ENCODE peak calls at places on chromosomes 1 and 21, in nine cellular contexts. S is lower lobe of right lung, B is AG09309, X is RWPE1, H is thoracic aorta, J is epithelial cell of esophagus, U is cardiac muscle cell, C is bronchial epithelial cell, T is AG04450. K is an unnamed sample.

GRCh38 chr1:193318347-193318746 is 131.9 kb upstream of the B3GALT2 start:
- DNase-seq in S (no peak), B (no peak), X (no peak), H (no peak), J (no peak), U (no peak), C (no peak), T (no peak), K (no peak)

GRCh38 chr1:234702342-234703000 is 92.5 kb upstream of the IRF2BP2 start:
- DNase-seq in S (no peak), B (no peak), X (no peak), H (no peak), J (no peak), U (no peak), C (no peak), T (no peak), K (no peak)

GRCh38 chr1:91007827-91008226 is 14.0 kb downstream of the ZNF644 start:
- DNase-seq in S (no peak), B (no peak), X (no peak), H (no peak), J (no peak), U (no peak), C (no peak), T (no peak), K (no peak)

GRCh38 chr1:165903672-165904071 is 76.3 kb downstream of the UCK2 start:
- DNase-seq in S (no peak), B (no peak), X (peak; percentile 81), H (no peak), J (peak; percentile 99), U (no peak), C (peak; percentile 97), T (no peak), K (no peak)

GRCh38 chr1:115114308-115114707 is 25.0 kb upstream of the TSPAN2 start:
- DNase-seq in S (no peak), B (no peak), X (no peak), H (no peak), J (peak; percentile 32), U (peak; percentile 61), C (peak; percentile 41), T (no peak), K (no peak)

GRCh38 chr21:21664871-21665270 is 666.7 kb downstream of the NCAM2 start:
- DNase-seq in S (no peak), B (no peak), X (no peak), H (no peak), J (no peak), U (no peak), C (no peak), T (no peak), K (no peak)

GRCh38 chr1:7229696-7230095 is 444.4 kb downstream of the CAMTA1 start:
- DNase-seq in S (no peak), B (no peak), X (no peak), H (no peak), J (no peak), U (no peak), C (no peak), T (no peak), K (no peak)

GRCh38 chr1:47188901-47189785 is 693 bp downstream of the PDZK1IP1 start:
- DNase-seq in S (no peak), B (no peak), X (no peak), H (no peak), J (no peak), U (no peak), C (no peak), T (no peak), K (no peak)

GRCh38 chr1:3541930-3542329 is 69.4 kb downstream of the MEGF6 start:
- DNase-seq in S (no peak), B (no peak), X (no peak), H (no peak), J (no peak), U (no peak), C (no peak), T (no peak), K (no peak)

GRCh38 chr1:158149175-158149574 is 31.5 kb upstream of the CD1D start:
- DNase-seq in S (no peak), B (no peak), X (no peak), H (no peak), J (no peak), U (no peak), C (no peak), T (no peak), K (no peak)

GRCh38 chr1:102628008-102628736 is 480.1 kb downstream of the COL11A1 start:
- DNase-seq in S (no peak), B (no peak), X (peak; percentile 4), H (no peak), J (peak; percentile 43), U (no peak), C (no peak), T (no peak), K (no peak)

GRCh38 chr1:116498789-116499628 is 71.8 kb downstream of the CD58 start:
- DNase-seq in S (no peak), B (no peak), X (peak; percentile 70), H (no peak), J (peak; percentile 70), U (peak; percentile 84), C (peak; percentile 63), T (no peak), K (peak; percentile 30)

GRCh38 chr1:107004421-107004820 is 52.1 kb upstream of the PRMT6 start:
- DNase-seq in S (no peak), B (peak; percentile 23), X (no peak), H (no peak), J (peak; percentile 54), U (no peak), C (peak; percentile 64), T (no peak), K (no peak)

GRCh38 chr1:27071049-27071416 is 58.4 kb upstream of the TENT5B start:
- DNase-seq in S (no peak), B (no peak), X (peak; percentile 16), H (no peak), J (peak; percentile 75), U (peak; percentile 32), C (peak; percentile 52), T (no peak), K (peak; percentile 7)

GRCh38 chr21:23438081-23438480 is 2169.2 kb downstream of the MRPL39 start:
- DNase-seq in S (no peak), B (no peak), X (no peak), H (no peak), J (no peak), U (no peak), C (no peak), T (no peak), K (no peak)

GRCh38 chr1:110174961-110175360 is 24.7 kb downstream of the SLC6A17 start:
- DNase-seq in S (no peak), B (no peak), X (no peak), H (no peak), J (no peak), U (no peak), C (no peak), T (no peak), K (no peak)

DNA sequence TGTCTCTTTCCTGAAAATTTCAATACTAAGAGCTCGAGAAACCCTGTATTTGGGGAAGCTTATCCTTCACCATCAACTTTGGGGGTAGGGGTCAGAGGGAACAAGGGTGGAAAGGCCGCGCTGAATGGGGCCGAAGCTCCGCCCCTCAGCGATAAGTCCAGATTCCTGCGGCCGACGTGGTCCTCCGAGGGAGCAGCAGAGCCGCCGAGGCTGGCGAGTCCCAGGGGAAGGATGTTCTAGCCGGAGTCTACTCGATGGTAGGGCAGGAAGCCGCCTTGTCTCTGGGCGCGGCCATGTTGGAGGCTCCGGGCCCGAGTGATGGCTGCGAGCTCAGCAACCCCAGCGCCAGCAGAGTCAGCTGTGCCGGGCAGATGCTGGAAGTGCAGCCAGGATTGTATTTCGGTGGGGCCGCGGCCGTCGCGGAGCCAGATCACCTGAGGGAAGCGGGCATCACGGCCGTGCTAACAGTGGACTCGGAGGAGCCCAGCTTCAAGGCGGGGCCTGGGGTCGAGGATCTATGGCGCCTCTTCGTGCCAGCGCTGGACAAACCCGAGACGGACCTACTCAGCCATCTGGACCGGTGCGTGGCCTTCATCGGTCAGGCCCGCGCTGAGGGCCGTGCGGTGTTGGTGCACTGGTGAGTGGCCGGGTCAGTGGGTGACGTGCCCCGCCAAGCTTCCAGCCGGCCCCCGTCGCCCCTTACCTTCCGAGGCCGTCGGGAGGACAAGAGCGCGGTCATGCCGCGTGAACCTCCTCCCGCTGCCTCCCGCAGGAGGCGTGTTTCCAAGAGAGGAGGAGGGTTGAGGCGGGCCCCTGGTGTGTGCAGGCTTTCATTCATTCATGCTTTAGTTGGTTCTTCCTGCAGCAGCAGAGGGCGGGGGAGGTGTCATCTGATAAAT is at the start of gene DUSP12:
- DNase-seq in S (peak; percentile 95), B (peak; percentile 82), X (peak; percentile 91), H (peak; percentile 83), J (peak; percentile 96), U (peak; percentile 95), C (peak; percentile 91), T (peak; percentile 86), K (peak; percentile 86)
- TF ChIP-seq CTCF in S (peak; percentile 21), B (peak; percentile 11), X (peak; percentile 27), H (no peak), J (peak; percentile 13), U (no peak), C (peak; percentile 22), T (peak; percentile 11), K (peak; percentile 42)

GRCh38 chr1:209884665-209885117 is 53.3 kb upstream of the SYT14 start:
- DNase-seq in S (no peak), B (peak; percentile 93), X (peak; percentile 95), H (peak; percentile 25), J (peak; percentile 99), U (no peak), C (peak; percentile 99), T (peak; percentile 97), K (peak; percentile 80)

GRCh38 chr1:209884249-209884648 is 53.8 kb upstream of the SYT14 start:
- DNase-seq in S (no peak), B (no peak), X (no peak), H (no peak), J (peak; percentile 59), U (no peak), C (peak; percentile 53), T (no peak), K (no peak)

GRCh38 chr1:209885403-209886218 is 52.4 kb upstream of the SYT14 start:
- DNase-seq in S (no peak), B (no peak), X (no peak), H (no peak), J (no peak), U (no peak), C (no peak), T (no peak), K (no peak)

GRCh38 chr1:209883341-209883971 is 54.6 kb upstream of the SYT14 start:
- DNase-seq in S (no peak), B (peak; percentile 44), X (no peak), H (no peak), J (no peak), U (no peak), C (no peak), T (peak; percentile 53), K (peak; percentile 53)

GRCh38 chr1:209886219-209886536 is 51.8 kb upstream of the SYT14 start:
- DNase-seq in S (no peak), B (no peak), X (no peak), H (no peak), J (no peak), U (no peak), C (no peak), T (no peak), K (no peak)
- TF ChIP-seq CTCF in S (no peak), B (peak; percentile 25), X (no peak), H (no peak), J (peak; percentile 2), U (no peak), C (no peak), T (no peak), K (peak; percentile 9)

GRCh38 chr1:24961961-24962861 is 32.1 kb upstream of the RUNX3 start:
- DNase-seq in S (no peak), B (no peak), X (no peak), H (no peak), J (no peak), U (peak; percentile 21), C (no peak), T (no peak), K (no peak)
- TF ChIP-seq CTCF in S (no peak), B (no peak), X (no peak), H (no peak), J (no peak), U (no peak), C (no peak), T (no peak), K (no peak)

GRCh38 chr1:183956559-183957188 is 80.9 kb downstream of the COLGALT2 start:
- DNase-seq in S (no peak), B (peak; percentile 67), X (peak; percentile 38), H (no peak), J (peak; percentile 83), U (no peak), C (peak; percentile 81), T (peak; percentile 41), K (peak; percentile 27)
- TF ChIP-seq CTCF in S (peak; percentile 20), B (peak; percentile 46), X (no peak), H (no peak), J (peak; percentile 44), U (peak; percentile 38), C (peak; percentile 24), T (peak; percentile 47), K (peak; percentile 42)

K was measured in AG09319.